ENCODE peak calls at places on chromosome 1, in five cellular contexts. S is lung, Z is heart left ventricle, Y is brain microvascular endothelial cell, W is tibial nerve. T is an unnamed sample. For H3K36me3, the result is how much of the 10 kb centered on the place peaks cover.

GRCh38 chr1:152034654-152035405 is 2.0 kb downstream of the S100A11 start:
- DNase-seq in S (peak), Z (peak), Y (peak), W (no peak), T (peak)

GRCh38 chr1:1200876-1201810 is 5.2 kb downstream of the TNFRSF18 start:
- DNase-seq in Z (peak), W (no peak), S (no peak), Y (peak), T (peak)

GRCh38 chr1:197910120-197911110 is 6.8 kb upstream of the LHX9 start:
- DNase-seq in S (no peak), W (no peak), Z (no peak), Y (no peak), T (no peak)

GRCh38 chr1:237961710-237962109 is 71.0 kb upstream of the ZP4 start:
- DNase-seq in S (no peak), Z (no peak), W (no peak), Y (no peak), T (no peak)

GRCh38 chr1:223276029-223276428 is 87.9 kb downstream of the SUSD4 start:
- DNase-seq in Z (no peak), Y (no peak), S (no peak), W (no peak), T (no peak)

GRCh38 chr1:226882631-226883409 is 12.4 kb downstream of the PSEN2 start:
- DNase-seq in Y (peak), Z (no peak), S (no peak), W (no peak), T (peak)

GRCh38 chr1:88399690-88400089 is 284.4 kb upstream of the PKN2 start:
- DNase-seq in W (no peak), Y (no peak), Z (no peak), S (no peak), T (no peak)

GRCh38 chr1:117842408-117843170 is 86.8 kb downstream of the GDAP2 start:
- DNase-seq in S (no peak), W (no peak), Y (peak), Z (no peak), T (peak)

GRCh38 chr1:194045416-194045815 is 859.0 kb upstream of the B3GALT2 start:
- DNase-seq in Z (no peak), Y (no peak), W (no peak), S (no peak), T (no peak)

GRCh38 chr1:1677718-1678580 is 14.6 kb downstream of the SLC35E2B start:
- DNase-seq in Y (no peak), S (no peak), W (peak), Z (peak), T (no peak)

GRCh38 chr1:60765204-60765603 is 317.2 kb upstream of the NFIA start:
- DNase-seq in Y (peak), Z (no peak), S (no peak), W (no peak), T (peak)
- H3K36me3 ChIP-seq in Y (under half), Z (under half), S (under half), W (under half), T (under half)

DNA sequence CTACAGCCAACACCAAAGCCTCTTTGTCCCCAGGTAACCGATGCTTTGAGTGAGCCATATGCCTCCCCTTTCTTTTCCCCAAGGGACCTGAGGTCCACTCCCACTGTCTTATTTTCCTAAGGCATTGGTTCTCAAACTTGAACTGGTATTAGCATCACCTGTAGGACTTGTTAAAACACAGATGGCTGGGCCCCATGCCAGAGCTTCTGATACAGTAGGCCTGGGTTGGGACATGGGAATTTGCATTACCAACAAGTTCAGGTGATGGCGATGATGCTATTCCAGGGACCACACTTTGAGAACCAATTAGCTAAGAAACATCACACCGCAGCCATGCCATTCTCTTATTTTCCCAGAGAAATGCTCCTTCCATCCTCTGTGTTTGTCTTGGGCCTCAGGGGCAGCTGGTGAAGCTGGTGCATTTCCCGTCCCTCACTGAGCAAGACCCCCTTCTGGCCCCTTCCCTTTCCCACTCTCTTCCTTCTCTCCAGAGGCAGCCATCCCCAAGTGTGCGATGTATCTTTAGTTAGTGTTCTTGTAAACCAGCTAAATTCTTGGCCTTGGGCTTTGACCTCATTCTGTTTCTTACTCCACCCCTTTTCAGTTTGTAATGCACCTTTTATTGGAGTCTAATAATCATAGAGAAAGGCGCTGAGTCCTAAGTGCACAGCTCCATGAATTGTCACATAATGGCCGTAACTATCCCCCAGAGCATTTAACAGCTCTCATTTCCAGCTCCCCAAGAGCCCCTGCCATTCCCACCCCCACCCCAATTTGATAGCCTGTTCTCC is 14.2 kb upstream of the TTC22 start:
- DNase-seq in Y (no peak), S (no peak), W (no peak), Z (no peak), T (no peak)
- TF ChIP-seq CTCF in Y (no peak), S (no peak), W (no peak), Z (no peak), T (no peak)

GRCh38 chr1:174953657-174954435 is 45.9 kb upstream of the CACYBP start:
- DNase-seq in S (no peak), Z (no peak), W (no peak), Y (no peak), T (no peak)
- H3K27ac ChIP-seq in S (no peak), Z (peak), W (no peak), Y (no peak), T (no peak)

GRCh38 chr1:63636192-63637105 is 43.2 kb downstream of the PGM1 start:
- DNase-seq in Y (no peak), W (no peak), Z (no peak), S (no peak), T (no peak)
- H3K36me3 ChIP-seq in Y (under half), W (under half), Z (half or more), S (under half), T (under half)

T was measured in WERI-Rb-1.